ENCODE peak calls at places on chromosomes 7 and 10, in five cellular contexts. One of them, this sample, is unnamed.

GRCh38 chr10:122655524-122656307 is 43.9 kb downstream of the C10orf120 start:
- DNase-seq in choroid plexus epithelial cell: no peak
- DNase-seq in body of pancreas: no peak
- DNase-seq in effector memory CD4-positive, alpha-beta T cell: no peak
- DNase-seq in T1000: no peak
- DNase-seq in this sample: no peak

GRCh38 chr10:131812736-131813604 is 87.8 kb upstream of the PPP2R2D start:
- DNase-seq in choroid plexus epithelial cell: no peak
- DNase-seq in body of pancreas: no peak
- DNase-seq in effector memory CD4-positive, alpha-beta T cell: no peak
- DNase-seq in T1000: no peak
- DNase-seq in this sample: no peak

GRCh38 chr7:40382145-40382544 is 247.3 kb downstream of the SUGCT start:
- DNase-seq in choroid plexus epithelial cell: no peak
- DNase-seq in body of pancreas: no peak
- DNase-seq in effector memory CD4-positive, alpha-beta T cell: no peak
- DNase-seq in T1000: no peak
- DNase-seq in this sample: no peak

GRCh38 chr7:149615690-149616270 is 118.2 kb upstream of the ZNF746 start:
- DNase-seq in choroid plexus epithelial cell: no peak
- DNase-seq in body of pancreas: peak; percentile 16
- DNase-seq in effector memory CD4-positive, alpha-beta T cell: no peak
- DNase-seq in T1000: no peak
- DNase-seq in this sample: no peak

GRCh38 chr10:132651511-132652029 is 114.0 kb downstream of the INPP5A start:
- DNase-seq in choroid plexus epithelial cell: no peak
- DNase-seq in body of pancreas: no peak
- DNase-seq in effector memory CD4-positive, alpha-beta T cell: no peak
- DNase-seq in T1000: no peak
- DNase-seq in this sample: no peak

GRCh38 chr7:152050547-152050971 is 25.1 kb downstream of the GALNT11 start:
- DNase-seq in choroid plexus epithelial cell: peak; percentile 62
- DNase-seq in body of pancreas: no peak
- DNase-seq in effector memory CD4-positive, alpha-beta T cell: no peak
- DNase-seq in T1000: no peak
- DNase-seq in this sample: no peak

GRCh38 chr10:20688797-20689544 is 208.1 kb downstream of the NEBL start:
- DNase-seq in choroid plexus epithelial cell: no peak
- DNase-seq in body of pancreas: no peak
- DNase-seq in effector memory CD4-positive, alpha-beta T cell: no peak
- DNase-seq in T1000: no peak
- DNase-seq in this sample: no peak

GRCh38 chr7:81769891-81770818 is at the start of gene HGF:
- DNase-seq in choroid plexus epithelial cell: peak; percentile 76
- DNase-seq in body of pancreas: peak; percentile 46
- DNase-seq in effector memory CD4-positive, alpha-beta T cell: no peak
- DNase-seq in T1000: no peak
- DNase-seq in this sample: no peak

GRCh38 chr7:95798401-95798930 is 26.1 kb downstream of the DYNC1I1 start:
- DNase-seq in choroid plexus epithelial cell: peak; percentile 23
- DNase-seq in body of pancreas: no peak
- DNase-seq in effector memory CD4-positive, alpha-beta T cell: no peak
- DNase-seq in T1000: no peak
- DNase-seq in this sample: no peak

GRCh38 chr10:653991-654646 is 35.3 kb downstream of the DIP2C start:
- DNase-seq in choroid plexus epithelial cell: peak; percentile 48
- DNase-seq in body of pancreas: peak; percentile 57
- DNase-seq in effector memory CD4-positive, alpha-beta T cell: no peak
- DNase-seq in T1000: no peak
- DNase-seq in this sample: no peak

GRCh38 chr10:49165940-49166803 is 22.0 kb downstream of the TMEM273 start:
- DNase-seq in choroid plexus epithelial cell: no peak
- DNase-seq in body of pancreas: no peak
- DNase-seq in effector memory CD4-positive, alpha-beta T cell: no peak
- DNase-seq in T1000: no peak
- DNase-seq in this sample: no peak

This sample was measured in T-helper 2 cell.